ENCODE peak calls at places on chromosomes 3 and 15, in four cellular contexts. Z is fibroblast of the aortic adventitia, E is left ventricle myocardium inferior, D is endodermal cell. I is an unnamed sample.

GRCh38 chr15:92611995-92612745 is 43.4 kb downstream of the FAM174B start:
- DNase-seq in E (no peak), Z (no peak), D (no peak), I (no peak)

GRCh38 chr3:21830541-21830940 is 79.5 kb upstream of the ZNF385D start:
- DNase-seq in E (no peak), D (no peak), Z (no peak), I (no peak)

GRCh38 chr3:51099794-51100542 is 285.1 kb upstream of the MANF start:
- DNase-seq in Z (peak), E (peak), D (peak), I (peak)

GRCh38 chr15:58201536-58201935 is 63.4 kb downstream of the AQP9 start:
- DNase-seq in D (no peak), E (no peak), Z (peak), I (no peak)

GRCh38 chr15:88986949-88987589 is 73.9 kb upstream of the MFGE8 start:
- DNase-seq in Z (no peak), E (no peak), D (peak), I (no peak)

GRCh38 chr3:162641869-162642350 is 1145.3 kb downstream of the OTOL1 start:
- DNase-seq in E (no peak), Z (no peak), D (no peak), I (no peak)

GRCh38 chr3:102182162-102182561 is 252.7 kb upstream of the ZPLD1 start:
- DNase-seq in Z (peak), E (no peak), D (no peak), I (no peak)

GRCh38 chr3:100730524-100730923 is 21.2 kb downstream of the TFG start:
- DNase-seq in E (no peak), D (no peak), Z (no peak), I (no peak)

GRCh38 chr3:105647047-105647446 is 221.8 kb downstream of the CBLB start:
- DNase-seq in Z (peak), D (no peak), E (no peak), I (peak)

GRCh38 chr3:184944221-184944620 is 132.3 kb downstream of the VPS8 start:
- DNase-seq in E (no peak), Z (no peak), D (no peak), I (no peak)

GRCh38 chr3:61990618-61991017 is 382.7 kb downstream of the FEZF2 start:
- DNase-seq in Z (no peak), D (no peak), E (no peak), I (no peak)

GRCh38 chr3:185822221-185822956 is 2.5 kb downstream of the IGF2BP2 start:
- DNase-seq in Z (peak), D (no peak), E (no peak), I (no peak)

GRCh38 chr3:40130721-40131120 is 178.8 kb upstream of the EIF1B start:
- DNase-seq in D (no peak), E (no peak), Z (peak), I (no peak)

GRCh38 chr15:40312370-40313158 is 4.8 kb upstream of the PLCB2 start:
- DNase-seq in E (no peak), Z (no peak), D (no peak), I (no peak)

GRCh38 chr3:57059416-57059815 is 1.0 kb upstream of the SPATA12 start:
- DNase-seq in D (no peak), Z (no peak), E (no peak), I (no peak)

GRCh38 chr3:57062119-57062631 is 1.7 kb downstream of the SPATA12 start:
- DNase-seq in Z (peak), D (peak), E (no peak), I (no peak)

GRCh38 chr3:57060089-57060829 is at the start of gene SPATA12:
- DNase-seq in Z (peak), D (peak), E (peak), I (peak)

GRCh38 chr3:57063027-57063426 is 2.6 kb downstream of the SPATA12 start:
- DNase-seq in D (no peak), E (no peak), Z (no peak), I (no peak)

DNA sequence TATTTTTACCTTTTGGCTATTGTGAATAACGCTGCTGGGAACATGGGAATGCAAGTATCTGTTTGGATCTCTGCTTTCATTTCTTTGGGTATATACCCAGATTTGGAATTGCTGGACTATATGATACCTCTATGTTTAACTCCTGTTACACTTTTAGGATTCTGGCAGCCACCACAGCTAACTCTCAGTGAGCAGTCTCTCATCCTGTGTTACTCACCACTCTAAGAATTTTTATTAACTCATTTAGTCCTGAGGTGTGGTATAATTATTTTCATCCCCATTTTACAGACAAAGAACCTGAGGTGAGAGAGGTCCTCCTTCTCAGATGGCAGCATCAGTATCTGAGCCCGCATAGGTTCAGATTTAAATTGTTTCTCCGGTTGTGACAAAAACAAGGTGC is 1.1 kb downstream of the SPATA12 start:
- DNase-seq in Z (no peak), D (no peak), E (no peak), I (no peak)
- TF ChIP-seq CTCF in Z (no peak), D (no peak), E (no peak), I (no peak)

DNA sequence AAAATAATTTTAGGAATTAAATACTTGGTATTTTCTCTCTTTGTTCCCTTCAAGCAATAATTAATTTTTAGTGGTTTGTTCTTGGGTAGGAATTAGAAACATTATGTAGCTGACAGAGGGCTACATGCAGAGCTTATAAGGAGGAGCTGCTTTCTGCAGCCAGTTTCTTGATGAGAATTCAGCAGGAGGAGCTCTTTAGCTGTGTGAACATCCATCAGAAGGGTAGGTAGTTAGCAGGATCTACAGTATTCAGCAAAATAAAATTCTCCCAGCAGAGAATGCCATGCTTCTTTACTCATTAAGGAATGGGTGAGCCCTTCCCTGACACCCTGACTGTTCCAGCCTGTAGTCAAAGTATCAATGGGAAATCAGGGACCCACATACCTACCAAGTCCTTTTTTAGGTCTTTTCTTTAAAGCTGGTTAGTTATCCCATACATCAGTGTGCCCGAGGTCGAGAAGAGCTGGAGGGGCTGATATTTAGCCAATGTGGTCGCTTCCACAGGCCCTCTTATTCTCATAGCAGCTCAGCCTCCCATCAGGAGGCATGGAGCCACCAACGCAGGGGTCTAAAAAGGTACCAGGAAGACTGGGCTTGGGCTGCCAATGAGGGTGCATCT is 54.0 kb downstream of the KCNAB1 start:
- DNase-seq in D (peak), E (no peak), Z (peak), I (peak)
- TF ChIP-seq CTCF in D (peak), E (peak), Z (peak), I (peak)

GRCh38 chr15:33994005-33994615 is 25.8 kb downstream of the CHRM5 start:
- DNase-seq in Z (peak), D (peak), E (no peak), I (peak)
- TF ChIP-seq CTCF in Z (peak), D (peak), E (peak), I (peak)

GRCh38 chr3:87615506-87615905 is 339.1 kb upstream of the POU1F1 start:
- DNase-seq in Z (no peak), D (no peak), E (no peak), I (no peak)

DNA sequence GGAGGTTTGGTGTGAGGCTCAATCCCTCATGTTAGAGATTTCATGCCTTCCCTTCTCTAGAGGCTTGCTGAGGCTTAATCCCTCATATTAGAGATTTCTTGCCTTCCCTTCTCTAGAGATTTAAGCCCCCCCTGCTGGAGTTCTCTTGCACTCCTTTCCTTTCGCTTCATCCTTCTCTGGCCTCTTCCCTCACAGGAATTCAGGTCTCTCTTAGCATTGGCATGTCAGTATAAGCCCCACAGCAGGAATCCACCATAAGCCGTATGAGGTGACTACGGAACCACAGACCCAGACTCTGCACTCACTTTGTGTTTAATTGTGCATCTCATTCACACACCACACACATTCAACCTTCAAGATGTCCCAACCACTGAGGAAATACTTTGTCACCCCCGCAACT is 338.6 kb upstream of the POU1F1 start:
- DNase-seq in D (peak), Z (no peak), E (no peak), I (no peak)
- TF ChIP-seq CTCF in D (no peak), Z (no peak), E (no peak), I (no peak)

GRCh38 chr3:42886294-42886822 is 10.7 kb upstream of the CYP8B1 start:
- DNase-seq in D (no peak), Z (no peak), E (no peak), I (no peak)
- TF ChIP-seq CTCF in D (no peak), Z (no peak), E (no peak), I (no peak)

GRCh38 chr15:48334260-48334659 is 3.0 kb downstream of the DUT start:
- DNase-seq in D (no peak), Z (no peak), E (no peak), I (no peak)
- TF ChIP-seq CTCF in D (peak), Z (no peak), E (no peak), I (peak)

DNA sequence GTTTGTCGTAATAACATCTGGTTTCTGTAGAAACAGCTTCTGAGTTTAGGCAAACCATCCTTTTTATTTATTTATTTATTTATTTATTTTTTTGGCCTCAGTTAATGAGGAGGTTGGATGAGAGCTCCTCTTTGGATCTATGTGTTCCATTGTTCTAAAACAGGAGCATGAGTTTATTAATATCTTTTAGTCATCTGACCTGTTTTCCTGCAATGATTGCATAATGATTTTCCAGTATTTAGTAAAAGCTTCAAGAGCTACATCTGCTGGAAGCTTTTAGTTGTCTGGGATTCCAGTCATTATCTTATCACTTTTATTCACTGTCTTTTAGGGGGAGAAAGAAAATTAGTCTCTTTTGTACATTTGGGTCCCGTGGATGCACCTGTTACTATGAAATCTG is 1270.1 kb downstream of the ROBO1 start:
- DNase-seq in Z (no peak), D (no peak), E (no peak), I (no peak)
- TF ChIP-seq CTCF in Z (no peak), D (no peak), E (no peak), I (no peak)